ENCODE peak calls at places on chromosome 1, in four cellular contexts. One of them, this sample, is unnamed.

GRCh38 chr1:221716713-221717490 is 25.0 kb downstream of the DUSP10 start:
- DNase-seq in K562: peak
- DNase-seq in GM12878: no peak
- DNase-seq in HepG2: peak
- DNase-seq in this sample: no peak

GRCh38 chr1:41009466-41009865 is 12.1 kb downstream of the SLFNL1 start:
- DNase-seq in K562: no peak
- DNase-seq in GM12878: no peak
- DNase-seq in HepG2: no peak
- DNase-seq in this sample: no peak

GRCh38 chr1:204448321-204448964 is 36.8 kb upstream of the PPP1R15B start:
- DNase-seq in K562: no peak
- DNase-seq in GM12878: no peak
- DNase-seq in HepG2: no peak
- DNase-seq in this sample: no peak

GRCh38 chr1:227417622-227418245 is 99.4 kb upstream of the CDC42BPA start:
- DNase-seq in K562: no peak
- DNase-seq in GM12878: no peak
- DNase-seq in HepG2: no peak
- DNase-seq in this sample: no peak

GRCh38 chr1:240967070-240967724 is 355.2 kb upstream of the GREM2 start:
- DNase-seq in K562: no peak
- DNase-seq in GM12878: no peak
- DNase-seq in HepG2: peak
- DNase-seq in this sample: peak

GRCh38 chr1:159239551-159240220 is 35.0 kb downstream of the ACKR1 start:
- DNase-seq in K562: no peak
- DNase-seq in GM12878: peak
- DNase-seq in HepG2: no peak
- DNase-seq in this sample: no peak

GRCh38 chr1:161737625-161738024 is 12.0 kb upstream of the DUSP12 start:
- DNase-seq in K562: no peak
- DNase-seq in GM12878: no peak
- DNase-seq in HepG2: no peak
- DNase-seq in this sample: no peak

GRCh38 chr1:106747791-106748190 is 308.7 kb upstream of the PRMT6 start:
- DNase-seq in K562: no peak
- DNase-seq in GM12878: no peak
- DNase-seq in HepG2: no peak
- DNase-seq in this sample: no peak

GRCh38 chr1:966603-967295 is 467 bp downstream of the PLEKHN1 start:
- DNase-seq in K562: peak
- DNase-seq in GM12878: no peak
- DNase-seq in HepG2: peak
- DNase-seq in this sample: peak

GRCh38 chr1:17403081-17403480 is 31.1 kb downstream of the PADI6 start:
- DNase-seq in K562: no peak
- DNase-seq in GM12878: no peak
- DNase-seq in HepG2: no peak
- DNase-seq in this sample: no peak

GRCh38 chr1:180268556-180269044 is 38.5 kb downstream of the LHX4 start:
- DNase-seq in K562: no peak
- DNase-seq in GM12878: no peak
- DNase-seq in HepG2: no peak
- DNase-seq in this sample: no peak
- TF ChIP-seq TARDBP in K562: no peak
- TF ChIP-seq TARDBP in GM12878: no peak
- TF ChIP-seq TARDBP in HepG2: no peak
- TF ChIP-seq TARDBP in this sample: no peak

GRCh38 chr1:31644560-31645273 is at the start of gene PEF1:
- DNase-seq in K562: peak
- DNase-seq in GM12878: peak
- DNase-seq in HepG2: peak
- DNase-seq in this sample: peak
- TF ChIP-seq FOXK2 in K562: peak
- TF ChIP-seq FOXK2 in GM12878: peak
- TF ChIP-seq FOXK2 in HepG2: peak
- TF ChIP-seq FOXK2 in this sample: no peak

DNA sequence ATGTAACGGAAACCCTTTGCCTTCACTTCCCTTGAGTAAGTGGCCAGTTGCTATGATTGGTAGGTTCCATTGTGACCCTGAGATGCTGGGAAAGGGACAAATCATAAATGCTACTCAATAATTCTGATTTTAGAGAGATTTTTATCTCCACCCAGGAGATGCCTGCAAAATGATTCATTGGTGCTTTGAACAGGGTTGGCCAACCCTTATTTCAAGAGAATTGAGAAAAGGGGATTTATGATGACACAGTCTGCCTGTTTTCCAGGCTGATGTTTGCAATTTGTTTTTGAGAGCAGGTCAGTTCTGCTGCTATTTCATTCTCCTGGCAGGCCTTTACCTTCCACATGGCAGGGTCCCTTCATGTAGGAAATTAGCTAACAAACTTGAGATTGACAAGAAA is 22.6 kb downstream of the XCL1 start:
- DNase-seq in K562: no peak
- DNase-seq in GM12878: no peak
- DNase-seq in HepG2: no peak
- DNase-seq in this sample: no peak
- TF ChIP-seq TARDBP in K562: no peak
- TF ChIP-seq TARDBP in GM12878: no peak
- TF ChIP-seq TARDBP in HepG2: no peak
- TF ChIP-seq TARDBP in this sample: no peak

GRCh38 chr1:36884801-36885200 is 149.5 kb downstream of the GRIK3 start:
- DNase-seq in K562: no peak
- DNase-seq in GM12878: no peak
- DNase-seq in HepG2: no peak
- DNase-seq in this sample: no peak
- TF ChIP-seq FOXK2 in K562: no peak
- TF ChIP-seq FOXK2 in GM12878: no peak
- TF ChIP-seq FOXK2 in HepG2: no peak
- TF ChIP-seq FOXK2 in this sample: no peak

GRCh38 chr1:156664949-156665411 is 12.2 kb downstream of the NES start:
- DNase-seq in K562: peak
- DNase-seq in GM12878: no peak
- DNase-seq in HepG2: peak
- DNase-seq in this sample: no peak

GRCh38 chr1:156665539-156665938 is 11.7 kb downstream of the NES start:
- DNase-seq in K562: no peak
- DNase-seq in GM12878: no peak
- DNase-seq in HepG2: no peak
- DNase-seq in this sample: no peak

GRCh38 chr1:156663178-156663577 is 14.0 kb downstream of the NES start:
- DNase-seq in K562: peak
- DNase-seq in GM12878: no peak
- DNase-seq in HepG2: no peak
- DNase-seq in this sample: no peak

GRCh38 chr1:156662588-156663055 is 14.6 kb downstream of the NES start:
- DNase-seq in K562: no peak
- DNase-seq in GM12878: no peak
- DNase-seq in HepG2: no peak
- DNase-seq in this sample: no peak

DNA sequence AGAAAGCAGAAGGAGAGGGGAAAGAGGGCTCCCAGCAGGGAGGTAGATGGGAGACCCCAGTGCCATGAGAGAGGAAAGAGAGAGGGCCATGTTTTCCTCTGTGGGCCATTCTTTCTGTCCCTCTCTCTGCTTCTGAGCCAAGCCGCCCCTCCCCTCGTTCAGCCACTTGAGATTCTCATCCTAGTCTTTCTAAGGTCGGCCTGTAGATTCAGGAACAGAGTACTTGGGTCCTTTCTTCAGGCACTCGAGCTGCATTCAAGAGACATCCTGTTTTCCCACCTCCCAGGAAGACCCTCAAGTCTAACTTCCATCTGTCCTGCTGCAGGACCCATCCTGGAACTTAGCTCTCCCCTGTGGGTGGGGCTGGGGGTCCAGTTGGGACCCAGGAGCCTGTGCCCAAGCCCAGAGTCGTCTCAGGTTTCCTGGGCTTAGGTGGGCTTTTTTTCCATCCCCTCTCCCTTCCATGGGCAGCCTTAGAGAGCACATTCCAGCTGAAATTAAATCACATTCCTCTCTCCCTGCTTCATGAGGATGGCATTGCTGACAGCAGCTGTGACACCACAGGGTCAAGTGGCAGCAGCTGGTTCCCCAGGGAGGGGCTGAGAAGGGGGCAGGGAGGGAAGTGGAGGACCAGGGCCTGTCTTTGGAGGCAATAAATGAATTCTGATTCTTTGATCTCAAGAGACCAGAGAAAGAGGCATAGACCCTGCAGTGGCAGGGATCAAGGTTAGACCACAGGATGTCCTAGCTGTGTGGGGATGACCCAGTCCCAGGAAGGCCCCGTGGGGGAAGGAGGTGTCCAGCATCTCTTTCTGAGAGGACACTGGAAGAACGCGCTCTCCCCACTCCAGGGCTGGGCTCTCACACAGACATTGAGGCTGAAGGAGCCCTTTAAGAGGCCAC is 12.9 kb downstream of the NES start:
- DNase-seq in K562: no peak
- DNase-seq in GM12878: no peak
- DNase-seq in HepG2: peak
- DNase-seq in this sample: no peak
- TF ChIP-seq TARDBP in K562: no peak
- TF ChIP-seq TARDBP in GM12878: no peak
- TF ChIP-seq TARDBP in HepG2: no peak
- TF ChIP-seq TARDBP in this sample: no peak

GRCh38 chr1:117591248-117591647 is 14.6 kb upstream of the TENT5C start:
- DNase-seq in K562: no peak
- DNase-seq in GM12878: no peak
- DNase-seq in HepG2: no peak
- DNase-seq in this sample: no peak
- TF ChIP-seq FOXK2 in K562: no peak
- TF ChIP-seq FOXK2 in GM12878: no peak
- TF ChIP-seq FOXK2 in HepG2: no peak
- TF ChIP-seq FOXK2 in this sample: no peak

GRCh38 chr1:115815694-115816093 is 25.2 kb downstream of the NHLH2 start:
- DNase-seq in K562: no peak
- DNase-seq in GM12878: no peak
- DNase-seq in HepG2: no peak
- DNase-seq in this sample: no peak
- TF ChIP-seq TARDBP in K562: no peak
- TF ChIP-seq TARDBP in GM12878: no peak
- TF ChIP-seq TARDBP in HepG2: no peak
- TF ChIP-seq TARDBP in this sample: no peak

GRCh38 chr1:3419415-3420204 is 34.9 kb upstream of the ARHGEF16 start:
- DNase-seq in K562: no peak
- DNase-seq in GM12878: no peak
- DNase-seq in HepG2: no peak
- DNase-seq in this sample: peak
- TF ChIP-seq FOXK2 in K562: no peak
- TF ChIP-seq FOXK2 in GM12878: no peak
- TF ChIP-seq FOXK2 in HepG2: no peak
- TF ChIP-seq FOXK2 in this sample: no peak

GRCh38 chr1:201023517-201023902 is at the start of gene KIF21B:
- DNase-seq in K562: peak
- DNase-seq in GM12878: no peak
- DNase-seq in HepG2: peak
- DNase-seq in this sample: peak
- TF ChIP-seq TARDBP in K562: no peak
- TF ChIP-seq TARDBP in GM12878: no peak
- TF ChIP-seq TARDBP in HepG2: no peak
- TF ChIP-seq TARDBP in this sample: no peak

This sample was measured in HEK293T.